ENCODE peak calls at places on chromosomes 3 and 15, in five cellular contexts. T is HepG2, S is brain microvascular endothelial cell, P is breast epithelium, L is BJ. B is an unnamed sample.

GRCh38 chr3:172607305-172608121 is 84.3 kb upstream of the TNFSF10 start:
- DNase-seq in T (no peak), S (peak), P (no peak), L (peak), B (peak)

GRCh38 chr15:96261575-96262034 is 68.9 kb upstream of the NR2F2 start:
- DNase-seq in T (peak), S (no peak), P (no peak), L (no peak), B (no peak)

GRCh38 chr15:73872370-73872769 is 994 bp upstream of the TBC1D21 start:
- DNase-seq in T (no peak), S (peak), P (no peak), L (peak), B (peak)

GRCh38 chr3:37129871-37130270 is 44.5 kb downstream of the LRRFIP2 start:
- DNase-seq in T (no peak), S (no peak), P (no peak), L (no peak), B (no peak)

GRCh38 chr15:78093242-78094020 is 1.1 kb downstream of the SH2D7 start:
- DNase-seq in T (no peak), S (peak), P (no peak), L (peak), B (peak)

GRCh38 chr3:156818890-156819289 is 7.3 kb upstream of the LEKR1 start:
- DNase-seq in T (no peak), S (peak), P (no peak), L (no peak), B (peak)

GRCh38 chr15:75712668-75713337 is at the start of gene CSPG4:
- DNase-seq in T (no peak), S (peak), P (peak), L (no peak), B (peak)

GRCh38 chr15:87924433-87924832 is 332.1 kb downstream of the NTRK3 start:
- DNase-seq in T (no peak), S (no peak), P (no peak), L (no peak), B (no peak)

GRCh38 chr3:30319713-30320112 is 286.7 kb upstream of the TGFBR2 start:
- DNase-seq in T (peak), S (peak), P (no peak), L (no peak), B (peak)

GRCh38 chr3:64055076-64055475 is 31.8 kb upstream of the PSMD6 start:
- DNase-seq in T (no peak), S (no peak), P (no peak), L (no peak), B (no peak)

GRCh38 chr3:100865442-100865841 is 127.8 kb downstream of the ABI3BP start:
- DNase-seq in T (no peak), S (no peak), P (no peak), L (no peak), B (peak)

GRCh38 chr3:197465197-197465995 is 90.4 kb downstream of the BDH1 start:
- DNase-seq in T (peak), S (no peak), P (no peak), L (no peak), B (no peak)

GRCh38 chr3:124492824-124493223 is 237.4 kb upstream of the UMPS start:
- DNase-seq in T (peak), S (no peak), P (peak), L (no peak), B (peak)

GRCh38 chr3:141049681-141050080 is 1.5 kb upstream of the SPSB4 start:
- DNase-seq in T (no peak), S (no peak), P (no peak), L (no peak), B (no peak)

GRCh38 chr15:86942285-86942684 is 862.6 kb downstream of the AGBL1 start:
- DNase-seq in T (no peak), S (no peak), P (no peak), L (no peak), B (no peak)

DNA sequence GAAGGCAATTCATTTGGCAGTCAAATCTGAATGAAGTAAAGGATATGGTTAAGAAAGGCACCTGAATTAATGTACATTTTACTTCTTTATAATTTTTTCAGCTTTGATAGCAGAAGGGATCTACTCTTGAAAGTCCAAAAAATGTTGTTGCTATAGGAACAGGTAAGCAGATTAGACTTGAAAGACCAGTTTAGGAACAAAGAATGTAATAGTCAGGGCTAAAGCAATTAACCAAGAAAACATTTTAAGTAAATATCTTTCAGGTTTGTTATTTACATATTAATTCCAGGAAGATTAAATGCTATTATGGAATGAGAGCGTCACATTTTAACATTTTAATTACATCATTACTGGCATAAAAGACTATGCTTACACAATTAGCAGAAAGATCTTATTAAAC is 1.1 kb downstream of the ATP13A4 start:
- DNase-seq in T (no peak), S (no peak), P (no peak), L (no peak), B (no peak)
- H3K4me3 ChIP-seq in T (no peak), S (no peak), P (no peak), L (no peak), B (no peak)

DNA sequence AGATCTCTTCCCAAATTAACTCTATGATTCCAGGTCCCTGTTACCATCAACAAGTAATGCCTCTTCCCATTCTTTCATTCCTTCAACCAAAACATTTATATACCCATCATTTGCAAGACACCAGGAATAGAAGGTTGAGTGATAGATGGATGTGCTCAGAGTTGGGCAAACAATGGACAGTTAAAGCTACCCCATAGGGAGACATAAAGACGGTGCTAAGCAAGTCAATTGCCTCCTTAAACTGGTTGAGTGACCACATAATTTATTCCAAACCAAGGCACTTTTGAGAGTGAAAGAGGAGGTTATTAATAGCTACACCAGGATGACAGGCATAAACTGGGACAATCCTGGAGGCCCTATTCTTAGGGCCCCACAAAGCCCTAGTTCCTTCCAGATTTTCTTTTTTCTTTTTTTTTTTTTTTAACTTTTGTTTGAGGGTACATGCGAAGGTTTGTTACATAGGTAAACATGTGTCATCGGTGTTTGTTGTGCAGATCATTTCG is 21.4 kb upstream of the DYNC1LI1 start:
- DNase-seq in T (no peak), S (no peak), P (no peak), L (no peak), B (no peak)
- H3K4me3 ChIP-seq in T (no peak), S (no peak), P (no peak), L (no peak), B (no peak)

GRCh38 chr15:64894395-64895056 is 17.2 kb upstream of the ANKDD1A start:
- DNase-seq in T (no peak), S (no peak), P (no peak), L (no peak), B (no peak)

GRCh38 chr15:64891546-64891945 is 20.2 kb upstream of the ANKDD1A start:
- DNase-seq in T (no peak), S (no peak), P (no peak), L (no peak), B (no peak)

GRCh38 chr15:64895285-64896065 is 16.2 kb upstream of the ANKDD1A start:
- DNase-seq in T (no peak), S (peak), P (no peak), L (no peak), B (peak)

GRCh38 chr15:64892850-64893403 is 18.8 kb upstream of the ANKDD1A start:
- DNase-seq in T (no peak), S (no peak), P (no peak), L (no peak), B (no peak)

GRCh38 chr15:64893481-64894394 is 18.0 kb upstream of the ANKDD1A start:
- DNase-seq in T (peak), S (peak), P (peak), L (peak), B (peak)
- H3K4me3 ChIP-seq in T (peak), S (no peak), P (peak), L (no peak), B (no peak)

GRCh38 chr3:120018299-120018698 is 75.9 kb downstream of the GSK3B start:
- DNase-seq in T (no peak), S (no peak), P (no peak), L (no peak), B (no peak)
- H3K4me3 ChIP-seq in T (no peak), S (no peak), P (no peak), L (no peak), B (no peak)

GRCh38 chr3:159828542-159828943 is 160.1 kb upstream of the IL12A start:
- DNase-seq in T (peak), S (no peak), P (no peak), L (no peak), B (peak)
- H3K4me3 ChIP-seq in T (no peak), S (no peak), P (no peak), L (no peak), B (no peak)

GRCh38 chr15:67002379-67002778 is 63.0 kb upstream of the SMAD3 start:
- DNase-seq in T (no peak), S (no peak), P (no peak), L (no peak), B (no peak)

GRCh38 chr15:66999046-66999557 is 66.3 kb upstream of the SMAD3 start:
- DNase-seq in T (no peak), S (no peak), P (no peak), L (no peak), B (no peak)

GRCh38 chr15:66997212-66997611 is 68.2 kb upstream of the SMAD3 start:
- DNase-seq in T (no peak), S (peak), P (no peak), L (peak), B (peak)

GRCh38 chr15:67000896-67001295 is 64.5 kb upstream of the SMAD3 start:
- DNase-seq in T (no peak), S (no peak), P (no peak), L (no peak), B (no peak)

GRCh38 chr15:66999601-67000000 is 65.8 kb upstream of the SMAD3 start:
- DNase-seq in T (no peak), S (no peak), P (no peak), L (no peak), B (no peak)
- H3K4me3 ChIP-seq in T (no peak), S (no peak), P (no peak), L (no peak), B (no peak)

DNA sequence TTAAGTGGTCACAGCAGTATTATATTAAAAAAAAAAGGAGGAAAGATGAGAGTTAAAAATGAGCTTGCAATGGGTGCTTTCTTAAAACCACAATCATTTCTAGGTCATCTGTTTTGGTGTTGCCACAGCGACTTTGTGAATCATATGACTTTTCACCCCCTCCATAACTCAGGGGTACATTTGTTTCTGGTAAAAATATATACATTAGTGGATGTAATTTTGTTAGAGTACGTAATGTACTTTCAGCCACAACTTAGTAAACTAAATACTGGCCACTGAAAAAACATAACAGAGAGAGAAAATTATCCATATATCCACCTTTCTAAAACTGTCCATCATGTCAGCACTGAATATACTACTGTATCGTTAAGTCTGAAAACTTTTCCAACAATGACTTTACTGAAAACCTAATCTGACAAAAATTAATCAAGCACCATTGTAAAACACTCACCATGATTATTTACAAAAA is 3.4 kb downstream of the ANKRD28 start:
- DNase-seq in T (no peak), S (peak), P (no peak), L (no peak), B (peak)
- H3K4me3 ChIP-seq in T (no peak), S (peak), P (peak), L (peak), B (peak)

B was measured in cardiac fibroblast.